ENCODE peak calls at places on chromosome 6, in ten cellular contexts. S is fibroblast of mammary gland, Q is K562, V is H1, R is chondrocyte, H is testis, B is PC-9, L is AG04449, F is heart right ventricle, D is dorsolateral prefrontal cortex. G is an unnamed sample.

GRCh38 chr6:53624491-53624890 is 41.1 kb downstream of the KLHL31 start:
- DNase-seq in L (no peak), S (no peak), B (no peak), D (no peak), F (no peak), H (no peak), R (no peak), Q (no peak), V (no peak), G (no peak)

GRCh38 chr6:167141667-167142432 is 15.9 kb downstream of the GPR31 start:
- DNase-seq in B (no peak), R (no peak), F (peak; percentile 18), L (no peak), V (peak; percentile 79), H (peak; percentile 56), Q (peak; percentile 32), D (no peak), S (peak; percentile 4), G (no peak)

GRCh38 chr6:34610819-34611477 is 54.8 kb upstream of the SPDEF start:
- DNase-seq in Q (peak; percentile 51), H (no peak), R (no peak), D (no peak), B (peak; percentile 72), V (no peak), F (no peak), L (peak; percentile 63), S (peak; percentile 89), G (peak; percentile 84)

GRCh38 chr6:144327081-144327480 is 41.9 kb downstream of the UTRN start:
- DNase-seq in L (no peak), V (no peak), B (no peak), Q (no peak), F (no peak), D (no peak), H (peak; percentile 38), R (no peak), S (peak; percentile 36), G (no peak)

GRCh38 chr6:68575765-68576439 is 59.2 kb upstream of the ADGRB3 start:
- DNase-seq in V (peak; percentile 62), H (peak; percentile 54), B (no peak), Q (peak; percentile 21), R (no peak), F (no peak), S (peak; percentile 0), D (peak; percentile 70), L (no peak), G (no peak)

GRCh38 chr6:111871207-111871606 is 2.0 kb downstream of the FYN start:
- DNase-seq in V (no peak), R (no peak), H (no peak), S (no peak), L (no peak), F (no peak), D (no peak), B (no peak), Q (no peak), G (no peak)

GRCh38 chr6:34362176-34362575 is 30.3 kb downstream of the NUDT3 start:
- DNase-seq in L (no peak), F (no peak), Q (no peak), R (no peak), D (no peak), B (no peak), V (no peak), H (no peak), S (no peak), G (no peak)

GRCh38 chr6:36018339-36018738 is 6.1 kb downstream of the SLC26A8 start:
- DNase-seq in B (no peak), V (no peak), L (no peak), S (no peak), H (no peak), D (no peak), F (no peak), Q (no peak), R (no peak), G (no peak)

GRCh38 chr6:91097316-91097878 is 510.5 kb upstream of the MAP3K7 start:
- DNase-seq in B (no peak), S (no peak), F (peak; percentile 23), D (peak; percentile 51), Q (no peak), R (no peak), V (no peak), L (no peak), H (peak; percentile 73), G (no peak)

DNA sequence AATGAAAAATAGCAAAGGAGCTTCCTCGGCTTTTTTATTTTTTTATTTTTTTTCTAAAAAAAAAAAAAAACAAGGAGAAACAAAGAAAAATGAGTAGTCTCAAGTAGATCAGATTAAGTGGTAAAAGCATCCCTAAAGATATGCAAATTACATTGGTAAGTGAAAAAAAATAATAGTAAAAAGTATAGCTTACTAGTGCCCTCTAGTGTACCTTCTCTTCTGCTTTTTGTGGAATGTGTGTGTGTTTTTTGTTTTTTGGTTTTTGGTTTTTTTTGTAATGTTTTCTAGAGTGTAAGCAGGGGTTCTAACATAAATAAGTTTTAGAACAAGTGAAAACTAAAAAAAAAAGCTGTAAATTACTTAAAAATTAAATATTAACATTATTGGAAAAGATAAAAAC is 1062.0 kb downstream of the HACE1 start:
- DNase-seq in B (no peak), V (no peak), L (no peak), H (no peak), Q (no peak), F (no peak), D (no peak), R (no peak), S (peak; percentile 4), G (no peak)
- TF ChIP-seq CTCF in B (peak; percentile 61), V (peak; percentile 33), L (no peak), H (no peak), Q (no peak), F (no peak), D (peak; percentile 39), R (peak; percentile 82), S (peak; percentile 49), G (peak; percentile 69)

GRCh38 chr6:109050012-109050411 is 44.6 kb downstream of the SESN1 start:
- DNase-seq in L (no peak), F (no peak), D (peak; percentile 39), S (no peak), R (no peak), V (no peak), B (no peak), Q (no peak), H (no peak), G (no peak)
- TF ChIP-seq CTCF in L (no peak), F (no peak), D (no peak), S (no peak), R (no peak), V (no peak), B (no peak), Q (no peak), H (no peak), G (no peak)

DNA sequence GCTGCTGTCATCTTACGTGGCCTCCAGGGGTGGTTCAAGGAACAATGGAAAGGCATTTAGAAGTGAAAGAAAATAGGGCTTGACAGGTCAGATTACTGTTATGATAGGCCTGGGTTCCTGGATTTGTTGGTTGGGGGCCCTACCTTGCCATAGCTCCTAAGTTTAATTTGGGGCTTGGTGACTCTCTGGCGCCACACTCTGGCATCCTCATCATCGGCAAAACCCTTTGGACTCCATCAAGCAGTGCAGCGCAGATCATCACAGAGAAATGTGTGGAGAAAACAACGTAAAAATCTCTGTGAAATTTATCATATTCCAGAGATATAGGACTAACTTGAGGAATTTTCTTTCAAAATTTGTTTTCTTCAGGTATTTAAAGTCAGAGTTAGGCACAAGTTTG is 33.6 kb upstream of the AIG1 start:
- DNase-seq in D (no peak), L (no peak), V (peak; percentile 71), R (no peak), S (peak; percentile 45), B (no peak), Q (no peak), H (peak; percentile 34), F (peak; percentile 26), G (peak; percentile 9)
- TF ChIP-seq CTCF in D (peak; percentile 47), L (peak; percentile 46), V (peak; percentile 85), R (peak; percentile 74), S (peak; percentile 77), B (peak; percentile 37), Q (peak; percentile 66), H (no peak), F (peak; percentile 47), G (peak; percentile 80)

DNA sequence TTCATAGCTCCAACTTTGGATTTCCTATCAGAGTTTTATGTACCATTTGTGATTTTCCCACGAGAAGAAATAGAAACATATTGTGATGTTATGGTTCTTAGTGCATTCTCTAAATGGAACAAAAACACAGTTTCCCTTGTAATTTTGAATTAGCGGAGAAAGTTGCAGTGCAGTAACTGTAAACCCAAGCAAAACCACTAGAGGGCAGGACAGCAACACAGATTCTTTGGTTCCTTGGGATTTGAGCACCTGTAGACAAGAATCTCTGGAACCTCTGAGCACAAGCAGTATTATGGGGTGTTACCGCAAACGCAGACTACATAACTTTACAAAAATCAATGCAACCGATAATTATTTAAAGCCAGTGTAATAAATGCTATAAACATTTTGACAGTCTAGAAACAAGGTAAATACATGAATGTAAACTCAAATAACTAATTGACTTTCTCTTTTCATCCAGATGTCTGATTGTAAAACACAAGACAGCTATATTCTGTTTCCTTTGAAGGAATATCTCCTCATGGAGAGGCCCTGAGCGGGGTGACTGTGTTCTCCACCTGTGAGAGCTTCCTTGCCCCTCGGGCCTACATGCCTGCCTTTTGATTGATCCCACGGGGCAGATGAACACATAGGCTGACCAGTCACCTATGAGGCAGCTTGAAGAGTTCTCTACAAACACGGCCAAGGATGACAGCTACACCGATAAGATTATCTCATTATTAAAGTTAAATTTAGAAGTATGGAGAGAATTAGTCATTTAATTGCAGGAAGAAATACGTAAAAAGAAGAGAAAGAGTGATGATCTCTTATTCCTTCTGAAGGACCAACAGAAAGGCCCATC is 67.5 kb upstream of the COL21A1 start:
- DNase-seq in V (peak; percentile 68), L (no peak), Q (peak; percentile 14), H (peak; percentile 46), R (no peak), S (peak; percentile 56), D (peak; percentile 30), B (no peak), F (no peak), G (peak; percentile 19)
- TF ChIP-seq CTCF in V (peak; percentile 74), L (peak; percentile 75), Q (peak; percentile 71), H (peak; percentile 33), R (peak; percentile 96), S (peak; percentile 97), D (peak; percentile 67), B (peak; percentile 87), F (peak; percentile 50), G (peak; percentile 98)

GRCh38 chr6:127690092-127690491 is 113.1 kb downstream of the C6orf58 start:
- DNase-seq in V (no peak), S (peak; percentile 43), F (no peak), H (no peak), R (no peak), D (no peak), Q (no peak), B (no peak), L (no peak), G (peak; percentile 16)
- TF ChIP-seq CTCF in V (peak; percentile 54), S (peak; percentile 73), F (no peak), H (no peak), R (peak; percentile 78), D (peak; percentile 20), Q (no peak), B (peak; percentile 82), L (peak; percentile 45), G (peak; percentile 81)

GRCh38 chr6:37365791-37366190 is 12.0 kb downstream of the RNF8 start:
- DNase-seq in V (no peak), B (no peak), R (no peak), S (peak; percentile 33), Q (no peak), D (no peak), L (no peak), H (no peak), F (no peak), G (peak; percentile 22)
- TF ChIP-seq CTCF in V (no peak), B (no peak), R (peak; percentile 76), S (peak; percentile 22), Q (peak; percentile 32), D (peak; percentile 24), L (peak; percentile 8), H (peak; percentile 7), F (peak; percentile 11), G (peak; percentile 54)

G was measured in HFFc6.